ENCODE peak calls at places on chromosomes 11 and 22, in five cellular contexts. W is endothelial cell of umbilical vein, A is Calu3, U is neural progenitor cell, T is AG04450. G is an unnamed sample.
A peak's percentile ranks its signal among the peaks of the same experiment; 100 is the strongest.

GRCh38 chr11:1873048-1873812 is 18.5 kb downstream of the PRR33 start:
- DNase-seq in W (no peak), A (no peak), U (peak; percentile 39), T (no peak), G (no peak)

GRCh38 chr22:26536056-26536761 is 23.9 kb upstream of the TFIP11 start:
- DNase-seq in W (no peak), A (no peak), U (no peak), T (no peak), G (no peak)

GRCh38 chr11:129652828-129653227 is 162.8 kb upstream of the TMEM45B start:
- DNase-seq in W (peak; percentile 79), A (no peak), U (no peak), T (peak; percentile 30), G (no peak)

GRCh38 chr11:66854231-66854661 is 2.6 kb upstream of the LRFN4 start:
- DNase-seq in W (no peak), A (no peak), U (no peak), T (no peak), G (no peak)

GRCh38 chr11:289145-289705 is 299 bp downstream of the PGGHG start:
- DNase-seq in W (no peak), A (no peak), U (no peak), T (no peak), G (no peak)

GRCh38 chr11:62574363-62575057 is 819 bp upstream of the EEF1G start:
- DNase-seq in W (peak; percentile 64), A (peak; percentile 38), U (peak; percentile 31), T (no peak), G (no peak)

GRCh38 chr11:27331984-27332383 is 31.0 kb downstream of the CCDC34 start:
- DNase-seq in W (no peak), A (no peak), U (no peak), T (no peak), G (no peak)

GRCh38 chr22:48503035-48503625 is 1324.5 kb downstream of the BRD1 start:
- DNase-seq in W (no peak), A (no peak), U (no peak), T (no peak), G (no peak)

GRCh38 chr11:46649180-46649738 is 31.9 kb downstream of the ATG13 start:
- DNase-seq in W (peak; percentile 98), A (no peak), U (peak; percentile 4), T (peak; percentile 91), G (no peak)

GRCh38 chr11:75578977-75579376 is 16.9 kb downstream of the SERPINH1 start:
- DNase-seq in W (no peak), A (no peak), U (no peak), T (no peak), G (no peak)

GRCh38 chr22:43923191-43923590 is 414 bp upstream of the PNPLA3 start:
- DNase-seq in W (peak; percentile 53), A (no peak), U (no peak), T (no peak), G (no peak)

GRCh38 chr11:59918987-59919589 is 19.1 kb upstream of the OOSP1 start:
- DNase-seq in W (peak; percentile 72), A (peak; percentile 59), U (peak; percentile 33), T (no peak), G (no peak)

GRCh38 chr11:122319842-122320555 is 204.0 kb upstream of the BLID start:
- DNase-seq in W (no peak), A (no peak), U (peak; percentile 51), T (no peak), G (no peak)

GRCh38 chr22:46614070-46614931 is 5.9 kb upstream of the GRAMD4 start:
- DNase-seq in W (no peak), A (no peak), U (no peak), T (no peak), G (no peak)

GRCh38 chr11:1123970-1124369 is 33.8 kb upstream of the MUC5AC start:
- DNase-seq in W (no peak), A (no peak), U (no peak), T (no peak), G (no peak)

GRCh38 chr11:47550288-47551052 is 2.5 kb downstream of the CELF1 start:
- DNase-seq in W (no peak), A (no peak), U (no peak), T (no peak), G (no peak)

GRCh38 chr11:5369793-5370192 is 13.8 kb upstream of the OR51M1 start:
- DNase-seq in W (peak; percentile 66), A (no peak), U (peak; percentile 36), T (peak; percentile 75), G (no peak)

GRCh38 chr22:49780992-49781782 is 46.5 kb downstream of the BRD1 start:
- DNase-seq in W (no peak), A (no peak), U (no peak), T (no peak), G (no peak)

GRCh38 chr11:69541501-69542313 is 60.2 kb downstream of the LINC01488 start:
- DNase-seq in W (no peak), A (peak; percentile 23), U (no peak), T (no peak), G (no peak)

GRCh38 chr11:113341388-113342165 is 27.2 kb downstream of the TTC12 start:
- DNase-seq in W (no peak), A (no peak), U (no peak), T (no peak), G (no peak)

GRCh38 chr11:58503361-58503856 is 4.5 kb downstream of the OR5B21 start:
- DNase-seq in W (no peak), A (no peak), U (no peak), T (no peak), G (no peak)

GRCh38 chr11:130574740-130575139 is 126.3 kb downstream of the ADAMTS15 start:
- DNase-seq in W (no peak), A (no peak), U (no peak), T (no peak), G (no peak)

GRCh38 chr11:120909676-120910215 is 114.2 kb upstream of the TBCEL start:
- DNase-seq in W (no peak), A (no peak), U (no peak), T (no peak), G (no peak)

GRCh38 chr11:67053896-67054850 is 2.5 kb upstream of the RHOD start:
- DNase-seq in W (peak; percentile 57), A (peak; percentile 77), U (peak; percentile 79), T (no peak), G (no peak)

GRCh38 chr22:37330200-37331033 is 48.1 kb downstream of the CYTH4 start:
- DNase-seq in W (peak; percentile 48), A (peak; percentile 92), U (peak; percentile 98), T (peak; percentile 89), G (no peak)

GRCh38 chr22:38873469-38874411 is 1.7 kb upstream of the CBX6 start:
- DNase-seq in W (no peak), A (no peak), U (no peak), T (no peak), G (peak; percentile 53)

DNA sequence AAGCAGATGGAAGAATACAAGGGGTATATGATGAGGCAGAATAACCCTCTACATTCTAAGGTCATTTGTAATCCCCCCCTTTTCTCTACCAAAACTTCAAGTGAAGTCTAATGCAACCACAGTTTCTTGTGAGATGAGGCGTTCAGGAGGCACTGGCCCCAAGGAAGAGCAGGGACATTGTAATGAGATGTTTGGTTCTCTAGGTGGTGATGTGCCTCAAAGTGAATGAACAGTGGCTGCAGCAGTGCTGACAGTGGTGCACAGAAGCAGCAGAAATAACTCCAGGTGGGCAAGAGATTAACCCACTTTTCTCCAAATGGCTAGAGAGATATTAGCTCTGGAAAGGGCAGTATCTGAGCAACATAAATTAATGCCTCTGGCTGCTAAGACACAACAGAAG is 33.8 kb downstream of the PDGFD start:
- DNase-seq in W (no peak), A (no peak), U (peak; percentile 12), T (no peak), G (no peak)
- TF ChIP-seq CTCF in W (no peak), A (no peak), U (no peak), T (no peak), G (no peak)

GRCh38 chr11:77636738-77637344 is 753 bp downstream of the CLNS1A start:
- DNase-seq in W (peak; percentile 13), A (no peak), U (peak; percentile 8), T (no peak), G (no peak)

GRCh38 chr11:77634724-77635123 is 2.9 kb downstream of the CLNS1A start:
- DNase-seq in W (no peak), A (no peak), U (no peak), T (no peak), G (no peak)

GRCh38 chr11:77633856-77634425 is 3.7 kb downstream of the CLNS1A start:
- DNase-seq in W (no peak), A (no peak), U (no peak), T (no peak), G (no peak)

GRCh38 chr11:77642228-77642627 is 4.6 kb upstream of the CLNS1A start:
- DNase-seq in W (no peak), A (no peak), U (no peak), T (no peak), G (no peak)

DNA sequence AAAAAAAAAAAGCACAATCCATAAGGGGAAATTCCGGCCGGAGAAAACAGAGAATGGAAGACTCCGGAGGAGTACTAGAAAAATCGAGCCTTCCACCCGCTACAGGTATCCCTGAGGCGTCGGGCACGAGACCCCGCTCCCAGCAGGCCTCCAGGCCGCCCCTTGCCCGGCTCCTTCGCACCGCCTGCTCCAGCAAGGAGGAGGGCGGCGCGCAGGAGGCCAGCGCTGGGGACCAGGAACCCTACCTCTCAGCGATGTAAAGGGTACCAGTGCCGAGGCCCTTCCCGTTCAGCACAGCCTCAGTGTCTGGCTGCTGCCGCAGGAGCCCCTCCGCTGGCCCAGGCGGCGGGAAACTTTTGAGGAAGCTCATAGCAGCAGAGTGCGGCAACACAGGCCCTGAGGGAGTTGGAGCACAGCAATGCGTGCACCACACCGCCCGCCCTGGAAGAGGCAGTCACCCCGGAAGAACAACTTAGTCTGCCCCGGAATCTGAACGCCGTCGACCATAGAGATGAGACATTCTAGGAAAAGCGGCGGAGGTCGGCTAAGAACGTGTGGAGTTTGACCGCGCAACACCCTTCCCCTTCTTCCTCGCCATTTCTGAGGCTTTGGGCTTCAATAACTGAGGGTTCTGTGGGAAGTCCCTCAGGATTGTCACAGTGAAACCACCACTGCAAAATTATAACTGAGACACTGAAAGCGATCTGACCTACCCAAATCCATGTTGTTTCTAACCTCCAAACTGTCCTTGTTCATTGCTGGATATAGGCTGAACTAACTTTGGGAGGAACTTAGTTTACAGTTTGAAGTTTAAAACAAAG is at the start of gene CLNS1A:
- DNase-seq in W (peak; percentile 90), A (peak; percentile 81), U (peak; percentile 88), T (peak; percentile 66), G (peak; percentile 92)
- TF ChIP-seq CTCF in W (no peak), A (no peak), U (no peak), T (no peak), G (no peak)

DNA sequence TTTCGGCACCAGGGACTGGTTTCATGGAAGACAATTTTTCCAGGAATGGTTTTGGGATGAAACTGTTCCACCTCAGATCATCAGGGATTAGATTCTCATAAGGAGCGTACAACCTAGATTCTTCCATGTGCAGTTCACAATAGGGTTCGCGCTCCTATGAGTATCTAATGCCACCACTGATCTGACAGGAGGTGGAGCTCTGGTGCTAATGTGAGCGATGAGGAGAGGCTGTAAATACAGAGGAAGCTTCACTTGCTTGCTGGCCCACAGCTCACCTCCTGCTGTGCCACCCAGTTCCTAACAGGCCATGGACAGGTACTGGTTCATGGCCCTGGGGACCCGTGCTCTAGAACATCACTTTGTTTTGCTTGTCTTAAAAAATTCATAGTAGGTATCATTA is 41.8 kb upstream of the AMPD3 start:
- DNase-seq in W (peak; percentile 20), A (peak; percentile 32), U (no peak), T (no peak), G (no peak)
- TF ChIP-seq CTCF in W (peak; percentile 16), A (no peak), U (no peak), T (no peak), G (peak; percentile 34)

GRCh38 chr11:76698321-76699043 is 27.9 kb upstream of the LRRC32 start:
- DNase-seq in W (no peak), A (no peak), U (peak; percentile 61), T (no peak), G (no peak)
- TF ChIP-seq CTCF in W (peak; percentile 19), A (no peak), U (peak; percentile 67), T (no peak), G (peak; percentile 31)

GRCh38 chr11:104873252-104873651 is 25.0 kb downstream of the CASP12 start:
- DNase-seq in W (no peak), A (peak; percentile 0), U (no peak), T (no peak), G (no peak)
- TF ChIP-seq CTCF in W (no peak), A (no peak), U (no peak), T (peak; percentile 9), G (no peak)